ENCODE peak calls at places on chromosomes 7 and 10, in four cellular contexts. T is NCI-H2029, A is iPS DF 6.9, Y is mucosa of gallbladder. N is an unnamed sample.

GRCh38 chr10:15344876-15345285 is 26.2 kb downstream of the FAM171A1 start:
- DNase-seq in T (no peak), A (no peak), Y (no peak), N (no peak)

GRCh38 chr7:7972128-7972527 is 3.5 kb downstream of the GLCCI1 start:
- DNase-seq in T (no peak), A (no peak), Y (no peak), N (peak)

GRCh38 chr10:22325948-22326702 is 5.2 kb downstream of the BMI1 start:
- DNase-seq in T (no peak), A (no peak), Y (no peak), N (no peak)

GRCh38 chr7:88111136-88111748 is 108.6 kb downstream of the SRI start:
- DNase-seq in T (peak), A (no peak), Y (no peak), N (peak)

GRCh38 chr10:101273736-101274135 is 44.5 kb upstream of the LBX1 start:
- DNase-seq in T (no peak), A (no peak), Y (no peak), N (no peak)

GRCh38 chr10:70174058-70174741 is 3.9 kb upstream of the SAR1A start:
- DNase-seq in T (no peak), A (no peak), Y (peak), N (no peak)

GRCh38 chr10:129911451-129912160 is 52.5 kb downstream of the EBF3 start:
- DNase-seq in T (no peak), A (no peak), Y (no peak), N (no peak)

GRCh38 chr10:34031410-34031809 is 696.9 kb upstream of the NRP1 start:
- DNase-seq in T (no peak), A (no peak), Y (peak), N (no peak)

GRCh38 chr7:111029574-111030357 is 61.2 kb upstream of the LRRN3 start:
- DNase-seq in T (peak), A (no peak), Y (no peak), N (no peak)

GRCh38 chr10:132571565-132572544 is 34.3 kb downstream of the INPP5A start:
- DNase-seq in T (peak), A (no peak), Y (peak), N (no peak)

GRCh38 chr7:134480730-134481129 is 21.8 kb upstream of the AKR1B1 start:
- DNase-seq in T (no peak), A (no peak), Y (peak), N (no peak)

GRCh38 chr10:95748349-95748748 is 7.6 kb upstream of the ENTPD1 start:
- DNase-seq in T (no peak), A (no peak), Y (no peak), N (no peak)

GRCh38 chr7:134548877-134549276 is at the start of gene AKR1B15:
- DNase-seq in T (no peak), A (no peak), Y (no peak), N (no peak)

GRCh38 chr7:51062222-51062987 is 254.2 kb downstream of the COBL start:
- DNase-seq in T (peak), A (no peak), Y (no peak), N (peak)

GRCh38 chr10:26438534-26439269 is 561 bp downstream of the APBB1IP start:
- DNase-seq in T (no peak), A (no peak), Y (peak), N (no peak)

GRCh38 chr10:7199152-7199760 is 211.6 kb downstream of the SFMBT2 start:
- DNase-seq in T (no peak), A (no peak), Y (no peak), N (no peak)

GRCh38 chr10:12914111-12914510 is 87.4 kb downstream of the CCDC3 start:
- DNase-seq in T (no peak), A (no peak), Y (no peak), N (no peak)

GRCh38 chr7:57867884-57868701 is 418.1 kb downstream of the ZNF716 start:
- DNase-seq in T (no peak), A (no peak), Y (no peak), N (peak)

GRCh38 chr10:54470324-54470631 is 330.8 kb downstream of the PCDH15 start:
- DNase-seq in T (no peak), A (no peak), Y (no peak), N (no peak)

GRCh38 chr7:25707733-25708132 is 444.3 kb upstream of the NFE2L3 start:
- DNase-seq in T (no peak), A (no peak), Y (no peak), N (no peak)

GRCh38 chr10:71388736-71389310 is 7.9 kb upstream of the CDH23 start:
- DNase-seq in T (no peak), A (no peak), Y (no peak), N (no peak)

GRCh38 chr10:131928248-131929095 is 27.7 kb downstream of the PPP2R2D start:
- DNase-seq in T (no peak), A (no peak), Y (no peak), N (no peak)

GRCh38 chr10:71584902-71585578 is 134.5 kb downstream of the C10orf105 start:
- DNase-seq in T (no peak), A (no peak), Y (no peak), N (no peak)

GRCh38 chr10:126240483-126240882 is 147.8 kb downstream of the ADAM12 start:
- DNase-seq in T (peak), A (no peak), Y (no peak), N (no peak)

GRCh38 chr7:22980422-22980821 is 33.5 kb downstream of the HYCC1 start:
- DNase-seq in T (no peak), A (no peak), Y (no peak), N (no peak)

GRCh38 chr10:11677480-11677879 is 64.7 kb upstream of the ECHDC3 start:
- DNase-seq in T (no peak), A (no peak), Y (no peak), N (no peak)

GRCh38 chr7:9036080-9036479 is 602.7 kb downstream of the NXPH1 start:
- DNase-seq in T (no peak), A (no peak), Y (no peak), N (no peak)

GRCh38 chr7:48518092-48518491 is 346.8 kb downstream of the ABCA13 start:
- DNase-seq in T (no peak), A (no peak), Y (no peak), N (no peak)

GRCh38 chr10:64036996-64037666 is 515.9 kb downstream of the REEP3 start:
- DNase-seq in T (no peak), A (no peak), Y (no peak), N (no peak)

GRCh38 chr10:114102253-114102652 is 58.6 kb downstream of the ADRB1 start:
- DNase-seq in T (no peak), A (no peak), Y (no peak), N (no peak)

GRCh38 chr10:14880201-14880600 is 1.5 kb downstream of the SUV39H2 start:
- DNase-seq in T (no peak), A (no peak), Y (no peak), N (no peak)

GRCh38 chr7:26201261-26202018 is at the start of gene CBX3:
- DNase-seq in T (peak), A (peak), Y (peak), N (peak)

GRCh38 chr10:124923684-124924083 is 18.2 kb upstream of the ZRANB1 start:
- DNase-seq in T (no peak), A (no peak), Y (no peak), N (no peak)

GRCh38 chr7:121510858-121511482 is 114.9 kb upstream of the FAM3C start:
- DNase-seq in T (no peak), A (no peak), Y (no peak), N (no peak)

N was measured in NCI-H524.